ENCODE peak calls at places on chromosomes 12 and 14, in seven cellular contexts. I, Y, G, R, H, J and U are unnamed samples.

GRCh38 chr14:89040080-89040437 is 215.6 kb downstream of the TTC8 start:
- DNase-seq in I (no peak), Y (no peak), G (no peak), R (no peak), H (no peak), J (no peak), U (no peak)

GRCh38 chr12:83841620-83842019 is 1071.0 kb downstream of the SLC6A15 start:
- DNase-seq in I (no peak), Y (no peak), G (no peak), R (peak), H (no peak), J (no peak), U (no peak)

GRCh38 chr12:98424726-98425401 is 90.5 kb upstream of the TMPO start:
- DNase-seq in I (peak), Y (peak), G (peak), R (peak), H (peak), J (peak), U (no peak)

GRCh38 chr14:99148861-99149610 is 123.0 kb downstream of the BCL11B start:
- DNase-seq in I (no peak), Y (no peak), G (no peak), R (no peak), H (no peak), J (no peak), U (no peak)

GRCh38 chr12:46717159-46717558 is 108.6 kb downstream of the SLC38A4 start:
- DNase-seq in I (no peak), Y (no peak), G (no peak), R (no peak), H (no peak), J (no peak), U (no peak)

GRCh38 chr12:107125833-107126232 is 32.5 kb upstream of the CRY1 start:
- DNase-seq in I (no peak), Y (no peak), G (no peak), R (no peak), H (no peak), J (no peak), U (no peak)

GRCh38 chr12:7439579-7440505 is 4.1 kb downstream of the CD163L1 start:
- DNase-seq in I (no peak), Y (no peak), G (no peak), R (peak), H (peak), J (peak), U (no peak)

GRCh38 chr12:96211989-96212388 is 17.8 kb downstream of the ELK3 start:
- DNase-seq in I (no peak), Y (no peak), G (no peak), R (no peak), H (no peak), J (no peak), U (no peak)